ENCODE peak calls at places on chromosomes 2 and 18, in six cellular contexts. E is NCI-H1105 treated with DMSO at 0.1 percent for 48 hours; U is SHP77; L is GM12892; S is stimulated activated naive CD4-positive, alpha-beta T cell; Y is dorsolateral prefrontal cortex. H is an unnamed sample.

GRCh38 chr2:88481937-88482336 is 29.4 kb upstream of the FOXI3 start:
- DNase-seq in L (no peak), E (no peak), S (no peak), U (peak), Y (no peak), H (no peak)

GRCh38 chr2:18262601-18263000 is 297.9 kb downstream of the RDH14 start:
- DNase-seq in S (no peak), E (no peak), Y (no peak), U (no peak), L (no peak), H (no peak)

GRCh38 chr18:25875574-25875973 is 214.8 kb downstream of the SS18 start:
- DNase-seq in L (no peak), S (no peak), Y (no peak), E (peak), U (peak), H (no peak)

GRCh38 chr18:23282437-23282781 is 147.1 kb downstream of the CABLES1 start:
- DNase-seq in Y (no peak), U (no peak), E (no peak), S (no peak), L (no peak), H (no peak)

GRCh38 chr2:236884776-236885175 is 200.9 kb upstream of the COPS8 start:
- DNase-seq in Y (no peak), S (no peak), E (no peak), U (no peak), L (no peak), H (no peak)

GRCh38 chr2:109322646-109323045 is 193.6 kb downstream of the SH3RF3 start:
- DNase-seq in S (no peak), U (no peak), Y (no peak), E (no peak), L (no peak), H (no peak)

GRCh38 chr2:164717000-164717597 is 95.8 kb upstream of the GRB14 start:
- DNase-seq in E (peak), Y (no peak), L (no peak), S (no peak), U (no peak), H (no peak)

GRCh38 chr2:10047616-10048500 is 4.5 kb downstream of the KLF11 start:
- DNase-seq in L (no peak), U (no peak), Y (no peak), S (no peak), E (no peak), H (no peak)

GRCh38 chr2:56705713-56706112 is 521.9 kb downstream of the CCDC85A start:
- DNase-seq in E (no peak), U (no peak), Y (no peak), S (no peak), L (no peak), H (no peak)

GRCh38 chr2:3585239-3586109 is 9.4 kb upstream of the COLEC11 start:
- DNase-seq in Y (no peak), L (no peak), U (no peak), S (no peak), E (no peak), H (no peak)

GRCh38 chr2:24421668-24422067 is 61.3 kb upstream of the ITSN2 start:
- DNase-seq in S (peak), E (peak), U (peak), Y (no peak), L (peak), H (peak)

GRCh38 chr2:166179201-166179600 is 51.4 kb upstream of the SCN1A start:
- DNase-seq in S (no peak), U (no peak), L (no peak), E (no peak), Y (no peak), H (no peak)

GRCh38 chr2:16170675-16171424 is 230.5 kb downstream of the MYCN start:
- DNase-seq in E (no peak), L (no peak), U (no peak), S (no peak), Y (no peak), H (no peak)

GRCh38 chr18:48075707-48076093 is 145.2 kb upstream of the SMAD2 start:
- DNase-seq in U (no peak), Y (no peak), L (no peak), E (no peak), S (no peak), H (no peak)

GRCh38 chr2:228681426-228681825 is 499.9 kb upstream of the SPHKAP start:
- DNase-seq in S (no peak), L (no peak), U (no peak), Y (no peak), E (peak), H (no peak)

GRCh38 chr18:46113751-46114150 is 9.6 kb downstream of the HAUS1 start:
- DNase-seq in Y (no peak), S (no peak), E (no peak), L (no peak), U (no peak), H (no peak)

GRCh38 chr18:40407913-40408312 is 1547.1 kb upstream of the PIK3C3 start:
- DNase-seq in Y (no peak), E (no peak), L (no peak), U (no peak), S (no peak), H (no peak)

GRCh38 chr2:102235491-102235890 is 48.7 kb downstream of the IL1RL2 start:
- DNase-seq in S (no peak), Y (no peak), E (no peak), L (no peak), U (no peak), H (no peak)

GRCh38 chr2:239379641-239380170 is 21.1 kb downstream of the HDAC4 start:
- DNase-seq in Y (peak), S (no peak), L (no peak), U (no peak), E (no peak), H (no peak)

GRCh38 chr2:20326163-20326780 is 24.4 kb downstream of the PUM2 start:
- DNase-seq in E (peak), Y (peak), L (peak), S (peak), U (peak), H (peak)

GRCh38 chr2:159720676-159721075 is 8.4 kb downstream of the MARCHF7 start:
- DNase-seq in S (no peak), E (no peak), L (no peak), Y (no peak), U (no peak), H (no peak)

GRCh38 chr18:13387856-13388548 is 169.4 kb downstream of the LDLRAD4 start:
- DNase-seq in S (no peak), L (no peak), Y (no peak), U (no peak), E (no peak), H (no peak)

GRCh38 chr2:182291296-182291695 is 135.5 kb downstream of the PDE1A start:
- DNase-seq in S (no peak), L (no peak), E (no peak), U (no peak), Y (no peak), H (no peak)

GRCh38 chr18:6444484-6445228 is 29.9 kb upstream of the L3MBTL4 start:
- DNase-seq in L (no peak), Y (no peak), E (no peak), S (no peak), U (no peak), H (no peak)

GRCh38 chr18:42654561-42654960 is 460.9 kb downstream of the RIT2 start:
- DNase-seq in U (no peak), E (no peak), Y (no peak), S (no peak), L (no peak), H (no peak)

GRCh38 chr2:18910843-18911242 is 321.5 kb upstream of the NT5C1B start:
- DNase-seq in S (no peak), Y (no peak), E (no peak), L (no peak), U (no peak), H (no peak)

GRCh38 chr18:13725566-13726227 is 661 bp downstream of the FAM210A start:
- DNase-seq in E (peak), U (no peak), L (no peak), Y (no peak), S (no peak), H (no peak)

GRCh38 chr18:23136326-23137092 is 1.2 kb downstream of the CABLES1 start:
- DNase-seq in Y (no peak), S (no peak), E (peak), U (no peak), L (peak), H (no peak)

GRCh38 chr2:19300961-19301360 is 57.5 kb downstream of the OSR1 start:
- DNase-seq in S (no peak), E (no peak), Y (no peak), L (no peak), U (no peak), H (no peak)

GRCh38 chr18:68417826-68418225 is 297.1 kb downstream of the TMX3 start:
- DNase-seq in S (no peak), Y (no peak), L (no peak), E (no peak), U (peak), H (no peak)

GRCh38 chr2:239223330-239224248 is 177.2 kb downstream of the HDAC4 start:
- DNase-seq in Y (peak), S (no peak), U (no peak), E (no peak), L (no peak), H (no peak)

GRCh38 chr18:22230403-22231042 is 61.1 kb downstream of the GATA6 start:
- DNase-seq in E (no peak), U (no peak), Y (no peak), S (no peak), L (no peak), H (no peak)